ENCODE peak calls at places on chromosomes 5 and 9, in eight cellular contexts. C is HTR-8/SVneo, L is NCI-H510A, T is NCI-H1092, Z is RWPE1, E is SW 1271, F is GM20000, R is ureter. K is an unnamed sample.

GRCh38 chr5:88602584-88602983 is 280.4 kb downstream of the MEF2C start:
- DNase-seq in T (no peak), Z (no peak), R (no peak), L (no peak), C (no peak), E (no peak), F (no peak), K (no peak)

GRCh38 chr5:157143127-157143959 is 678 bp upstream of the MED7 start:
- DNase-seq in C (peak), R (peak), F (peak), L (no peak), Z (peak), E (peak), T (peak), K (no peak)

GRCh38 chr5:129963359-129963758 is 59.1 kb downstream of the CHSY3 start:
- DNase-seq in F (no peak), R (no peak), E (no peak), L (no peak), C (no peak), T (no peak), Z (peak), K (no peak)

GRCh38 chr9:92501671-92502393 is 19.5 kb upstream of the ASPN start:
- DNase-seq in T (no peak), C (no peak), E (peak), L (no peak), Z (peak), R (no peak), F (peak), K (no peak)

GRCh38 chr9:5825223-5825622 is 7.7 kb downstream of the ERMP1 start:
- DNase-seq in F (no peak), C (no peak), R (no peak), L (no peak), Z (no peak), E (no peak), T (no peak), K (no peak)

GRCh38 chr5:146744358-146744757 is 134.2 kb downstream of the PPP2R2B start:
- DNase-seq in Z (no peak), T (no peak), E (no peak), L (no peak), C (peak), F (no peak), R (no peak), K (no peak)

GRCh38 chr9:121767176-121767769 is 115.8 kb downstream of the DAB2IP start:
- DNase-seq in C (no peak), R (no peak), T (no peak), F (no peak), E (no peak), Z (no peak), L (no peak), K (no peak)

GRCh38 chr9:113966394-113966793 is 90.3 kb downstream of the ZNF618 start:
- DNase-seq in C (no peak), R (no peak), Z (no peak), E (no peak), L (no peak), F (no peak), T (no peak), K (no peak)

GRCh38 chr5:41785061-41785460 is 85.2 kb downstream of the OXCT1 start:
- DNase-seq in L (no peak), F (no peak), T (no peak), C (no peak), E (no peak), Z (no peak), R (no peak), K (no peak)

GRCh38 chr9:84751921-84752320 is 82.4 kb downstream of the NTRK2 start:
- DNase-seq in E (no peak), L (no peak), R (no peak), Z (peak), T (no peak), C (no peak), F (no peak), K (no peak)

GRCh38 chr5:132426525-132427138 is 57.1 kb downstream of the SLC22A5 start:
- DNase-seq in R (peak), F (peak), E (peak), L (no peak), T (no peak), C (peak), Z (peak), K (peak)

GRCh38 chr9:125906893-125907292 is 159.7 kb downstream of the PBX3 start:
- DNase-seq in F (no peak), C (no peak), E (no peak), T (no peak), Z (no peak), L (no peak), R (no peak), K (no peak)

GRCh38 chr5:115069087-115069968 is 100.4 kb downstream of the TRIM36 start:
- DNase-seq in L (no peak), C (peak), F (no peak), R (no peak), T (no peak), E (peak), Z (peak), K (peak)

GRCh38 chr9:37295796-37296195 is 126.7 kb upstream of the GRHPR start:
- DNase-seq in T (no peak), C (no peak), E (peak), R (no peak), Z (no peak), F (no peak), L (no peak), K (no peak)

GRCh38 chr5:32325067-32325466 is 12.3 kb upstream of the MTMR12 start:
- DNase-seq in C (no peak), E (no peak), Z (peak), L (no peak), T (no peak), F (peak), R (no peak), K (no peak)

GRCh38 chr5:61450170-61450815 is 118.2 kb downstream of the ZSWIM6 start:
- DNase-seq in T (no peak), L (no peak), Z (peak), R (no peak), E (peak), C (peak), F (no peak), K (peak)

GRCh38 chr5:136079195-136079985 is 50.6 kb downstream of the TGFBI start:
- DNase-seq in F (no peak), C (no peak), L (no peak), R (peak), T (no peak), E (no peak), Z (no peak), K (peak)

GRCh38 chr5:126914813-126915436 is 115.4 kb downstream of the MARCHF3 start:
- DNase-seq in R (no peak), F (no peak), C (no peak), Z (no peak), T (no peak), L (no peak), E (no peak), K (no peak)

GRCh38 chr5:158451983-158452710 is 593.2 kb upstream of the CLINT1 start:
- DNase-seq in E (no peak), T (no peak), F (no peak), C (no peak), Z (no peak), L (no peak), R (no peak), K (no peak)

GRCh38 chr9:135503371-135504261 is 3.1 kb downstream of the MRPS2 start:
- DNase-seq in L (no peak), R (no peak), Z (no peak), C (no peak), F (no peak), E (no peak), T (no peak), K (no peak)

GRCh38 chr5:165502893-165503696 is 1997.7 kb downstream of the MAT2B start:
- DNase-seq in E (no peak), Z (no peak), R (no peak), C (no peak), F (no peak), L (no peak), T (no peak), K (peak)

GRCh38 chr9:105438136-105438839 is 9.5 kb upstream of the FSD1L start:
- DNase-seq in E (no peak), L (no peak), Z (no peak), T (no peak), F (no peak), C (no peak), R (no peak), K (no peak)

GRCh38 chr9:136902259-136902821 is 16.0 kb downstream of the TRAF2 start:
- DNase-seq in Z (peak), E (peak), F (peak), L (no peak), C (no peak), R (peak), T (no peak), K (peak)

GRCh38 chr5:58153255-58153654 is 306.6 kb downstream of the PLK2 start:
- DNase-seq in Z (no peak), C (no peak), E (no peak), L (no peak), F (no peak), T (no peak), R (no peak), K (peak)

GRCh38 chr5:91296691-91297143 is 86.4 kb downstream of the ARRDC3 start:
- DNase-seq in R (no peak), Z (peak), C (no peak), L (no peak), F (no peak), E (peak), T (no peak), K (no peak)

GRCh38 chr9:116288658-116289057 is 135.1 kb downstream of the PAPPA start:
- DNase-seq in C (peak), E (no peak), Z (peak), L (no peak), T (no peak), F (no peak), R (no peak), K (peak)